ENCODE peak calls at places on chromosomes 1 and 21, in eight cellular contexts. Y, N, R, P, K, H, Q and B are unnamed samples.

GRCh38 chr1:243434594-243434993 is 178.8 kb downstream of the SDCCAG8 start:
- DNase-seq in Y (no peak), N (no peak), R (no peak), P (no peak), K (no peak), H (no peak), Q (no peak), B (no peak)

GRCh38 chr1:234608720-234609527 is 1.1 kb downstream of the IRF2BP2 start:
- DNase-seq in Y (peak), N (peak), R (peak), P (peak), K (no peak), H (no peak), Q (no peak), B (peak)

GRCh38 chr1:76841460-76841859 is 25.8 kb upstream of the ST6GALNAC5 start:
- DNase-seq in Y (no peak), N (no peak), R (no peak), P (no peak), K (no peak), H (no peak), Q (no peak), B (no peak)

GRCh38 chr21:15057290-15057689 is 7.5 kb downstream of the NRIP1 start:
- DNase-seq in Y (no peak), N (no peak), R (no peak), P (no peak), K (no peak), H (no peak), Q (no peak), B (no peak)

GRCh38 chr1:233440952-233441401 is 113.5 kb downstream of the MAP3K21 start:
- DNase-seq in Y (no peak), N (no peak), R (no peak), P (no peak), K (peak), H (no peak), Q (peak), B (no peak)

GRCh38 chr21:46324390-46325072 is 575 bp downstream of the PCNT start:
- DNase-seq in Y (peak), N (peak), R (peak), P (peak), K (peak), H (peak), Q (peak), B (peak)

GRCh38 chr1:1827089-1827433 is 48.8 kb upstream of the NADK start:
- DNase-seq in Y (no peak), N (no peak), R (no peak), P (no peak), K (no peak), H (no peak), Q (no peak), B (no peak)

GRCh38 chr1:19209439-19209989 is 552 bp downstream of the UBR4 start:
- DNase-seq in Y (no peak), N (peak), R (no peak), P (peak), K (peak), H (peak), Q (no peak), B (no peak)

GRCh38 chr1:66764994-66765578 is 12.8 kb downstream of the DYNLT5 start:
- DNase-seq in Y (peak), N (peak), R (peak), P (peak), K (peak), H (no peak), Q (no peak), B (no peak)